ENCODE peak calls at places on chromosomes 7 and 10, in six cellular contexts. K is fibroblast of lung, N is HL-60, M is left ventricle myocardium inferior, X is GM06990, F is HFF-Myc. G is an unnamed sample.

GRCh38 chr7:148483515-148483914 is 107.1 kb upstream of the C7orf33 start:
- DNase-seq in K (no peak), N (no peak), M (no peak), X (no peak), F (no peak), G (no peak)

GRCh38 chr10:104548090-104548489 is 93.0 kb upstream of the SORCS3 start:
- DNase-seq in K (peak; percentile 12), N (no peak), M (no peak), X (no peak), F (no peak), G (no peak)

GRCh38 chr10:79081353-79082034 is 12.7 kb downstream of the ZMIZ1 start:
- DNase-seq in K (peak; percentile 85), N (peak; percentile 74), M (peak; percentile 55), X (no peak), F (peak; percentile 73), G (no peak)

GRCh38 chr10:34655286-34656170 is 159.6 kb downstream of the PARD3 start:
- DNase-seq in K (peak; percentile 81), N (peak; percentile 24), M (no peak), X (no peak), F (peak; percentile 77), G (peak; percentile 15)

GRCh38 chr10:103833731-103834365 is 21.5 kb downstream of the SH3PXD2A start:
- DNase-seq in K (peak; percentile 50), N (peak; percentile 38), M (peak; percentile 67), X (no peak), F (no peak), G (no peak)

GRCh38 chr7:66627876-66628360 is 763 bp upstream of the KCTD7 start:
- DNase-seq in K (no peak), N (peak; percentile 29), M (no peak), X (no peak), F (no peak), G (no peak)

GRCh38 chr10:71218833-71219120 is 6.4 kb downstream of the UNC5B start:
- DNase-seq in K (no peak), N (no peak), M (no peak), X (no peak), F (no peak), G (no peak)

GRCh38 chr10:80945267-80945880 is 407.7 kb downstream of the SH2D4B start:
- DNase-seq in K (no peak), N (peak; percentile 21), M (no peak), X (no peak), F (no peak), G (no peak)

GRCh38 chr7:44081266-44081748 is 1.0 kb downstream of the POLM start:
- DNase-seq in K (no peak), N (peak; percentile 35), M (peak; percentile 17), X (peak; percentile 68), F (no peak), G (no peak)

GRCh38 chr7:91826377-91826776 is 54.1 kb downstream of the MTERF1 start:
- DNase-seq in K (no peak), N (no peak), M (no peak), X (no peak), F (no peak), G (no peak)

GRCh38 chr7:105675873-105676484 is 94.7 kb upstream of the EFCAB10 start:
- DNase-seq in K (no peak), N (peak; percentile 84), M (peak; percentile 67), X (no peak), F (no peak), G (no peak)

GRCh38 chr7:29854257-29854938 is 48.1 kb downstream of the WIPF3 start:
- DNase-seq in K (peak; percentile 31), N (no peak), M (no peak), X (no peak), F (no peak), G (no peak)

GRCh38 chr7:116630932-116631449 is 41.0 kb upstream of the MET start:
- DNase-seq in K (peak; percentile 77), N (no peak), M (peak; percentile 43), X (peak; percentile 9), F (peak; percentile 20), G (peak; percentile 18)

GRCh38 chr7:126578338-126578737 is 674.4 kb downstream of the GRM8 start:
- DNase-seq in K (no peak), N (no peak), M (no peak), X (no peak), F (no peak), G (no peak)

GRCh38 chr7:44208085-44208484 is 7.3 kb downstream of the YKT6 start:
- DNase-seq in K (no peak), N (no peak), M (no peak), X (no peak), F (no peak), G (no peak)

GRCh38 chr7:53218730-53219504 is 183.5 kb downstream of the POM121L12 start:
- DNase-seq in K (no peak), N (no peak), M (peak; percentile 22), X (no peak), F (no peak), G (no peak)

GRCh38 chr7:41097501-41097900 is 605.4 kb downstream of the INHBA start:
- DNase-seq in K (peak; percentile 79), N (no peak), M (no peak), X (no peak), F (no peak), G (no peak)

GRCh38 chr7:27144799-27145166 is 1.3 kb upstream of the HOXA5 start:
- DNase-seq in K (no peak), N (no peak), M (no peak), X (no peak), F (no peak), G (no peak)

GRCh38 chr10:113329121-113329596 is 223.7 kb upstream of the HABP2 start:
- DNase-seq in K (peak; percentile 30), N (no peak), M (no peak), X (no peak), F (no peak), G (no peak)

GRCh38 chr7:79199266-79199665 is 254.2 kb downstream of the MAGI2 start:
- DNase-seq in K (peak; percentile 49), N (no peak), M (no peak), X (no peak), F (no peak), G (no peak)

GRCh38 chr10:57049096-57049495 is 688.0 kb upstream of the ZWINT start:
- DNase-seq in K (no peak), N (no peak), M (no peak), X (no peak), F (no peak), G (no peak)

GRCh38 chr10:9289811-9290210 is 1235.3 kb downstream of the GATA3 start:
- DNase-seq in K (peak; percentile 38), N (no peak), M (no peak), X (no peak), F (no peak), G (no peak)

GRCh38 chr7:39741942-39742623 is 118.7 kb downstream of the RALA start:
- DNase-seq in K (peak; percentile 58), N (peak; percentile 62), M (peak; percentile 47), X (no peak), F (no peak), G (no peak)

GRCh38 chr7:2517004-2517403 is 2.6 kb upstream of the LFNG start:
- DNase-seq in K (peak; percentile 64), N (no peak), M (no peak), X (no peak), F (peak; percentile 68), G (no peak)

GRCh38 chr7:28362812-28363211 is 49.5 kb upstream of the CREB5 start:
- DNase-seq in K (no peak), N (no peak), M (no peak), X (no peak), F (no peak), G (no peak)

GRCh38 chr7:101085000-101085948 is at the start of gene TRIM56:
- DNase-seq in K (peak; percentile 78), N (peak; percentile 85), M (peak; percentile 89), X (peak; percentile 88), F (no peak), G (peak; percentile 64)

GRCh38 chr7:157550300-157551275 is 213.8 kb downstream of the DNAJB6 start:
- DNase-seq in K (no peak), N (peak; percentile 26), M (no peak), X (no peak), F (no peak), G (no peak)

GRCh38 chr7:372546-372938 is 82.6 kb downstream of the FOXL3 start:
- DNase-seq in K (no peak), N (no peak), M (peak; percentile 5), X (no peak), F (no peak), G (no peak)

GRCh38 chr10:43197834-43198681 is 59.8 kb downstream of the CSGALNACT2 start:
- DNase-seq in K (no peak), N (peak; percentile 28), M (no peak), X (no peak), F (no peak), G (no peak)
- TF ChIP-seq CTCF in K (peak; percentile 17), N (peak; percentile 31), M (no peak), X (peak; percentile 58), F (peak; percentile 61), G (peak; percentile 68)

DNA sequence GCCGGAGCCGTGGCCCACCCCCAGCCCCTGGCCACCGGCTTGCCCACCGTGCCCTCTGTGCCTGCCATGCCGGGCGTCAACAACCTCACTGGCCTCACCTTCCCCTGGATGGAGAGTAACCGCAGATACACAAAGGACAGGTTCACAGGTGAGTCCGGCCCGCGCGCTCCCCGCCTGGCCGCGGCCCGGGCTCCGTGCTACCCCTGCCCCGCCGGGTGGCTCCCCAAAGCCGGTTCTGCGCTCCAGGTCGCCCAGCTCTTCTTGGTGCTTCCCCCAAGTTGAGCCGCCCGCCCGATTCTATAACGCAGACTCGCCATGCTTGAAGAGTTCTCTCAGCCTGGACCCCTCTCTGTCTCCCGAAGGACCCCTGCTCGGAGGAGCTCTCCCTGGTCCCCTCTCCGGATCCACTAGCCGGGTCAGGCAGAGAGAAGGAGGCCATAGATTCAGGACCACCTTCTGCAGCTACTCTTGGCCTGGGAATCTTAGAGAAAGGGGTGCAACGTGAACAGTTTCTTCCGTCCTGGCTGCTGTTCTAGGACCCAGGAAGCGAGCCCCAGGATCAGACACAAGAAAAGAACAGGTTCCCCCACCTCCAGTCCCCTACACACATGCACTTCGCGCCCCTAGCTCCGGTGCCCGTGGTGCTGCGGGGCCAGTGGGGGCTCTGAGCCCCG is 999 bp downstream of the TLX1 start:
- DNase-seq in K (no peak), N (no peak), M (no peak), X (no peak), F (no peak), G (no peak)
- H3K4me3 ChIP-seq in K (no peak overlapping the region), N (no peak overlapping the region), M (peak overlapping the region; percentile 61), X (no peak overlapping the region), F (no peak overlapping the region), G (no peak overlapping the region)

GRCh38 chr10:72370201-72370722 is 15.5 kb upstream of the DNAJB12 start:
- DNase-seq in K (no peak), N (no peak), M (no peak), X (no peak), F (no peak), G (no peak)

GRCh38 chr10:72379776-72380175 is 25.1 kb upstream of the DNAJB12 start:
- DNase-seq in K (no peak), N (no peak), M (no peak), X (no peak), F (no peak), G (no peak)

GRCh38 chr10:72375173-72375572 is 20.5 kb upstream of the DNAJB12 start:
- DNase-seq in K (no peak), N (no peak), M (no peak), X (no peak), F (no peak), G (no peak)

GRCh38 chr10:72379062-72379461 is 24.3 kb upstream of the DNAJB12 start:
- DNase-seq in K (no peak), N (no peak), M (no peak), X (no peak), F (no peak), G (no peak)

GRCh38 chr10:72375585-72375984 is 20.9 kb upstream of the DNAJB12 start:
- DNase-seq in K (peak; percentile 14), N (peak; percentile 49), M (no peak), X (no peak), F (no peak), G (no peak)
- TF ChIP-seq CTCF in K (no peak), N (no peak), M (peak; percentile 10), X (no peak), F (peak; percentile 24), G (peak; percentile 20)

GRCh38 chr7:155725073-155725346 is 80.5 kb downstream of the RBM33 start:
- DNase-seq in K (no peak), N (no peak), M (no peak), X (no peak), F (no peak), G (no peak)
- H3K4me3 ChIP-seq in K (no peak overlapping the region), N (no peak overlapping the region), M (no peak overlapping the region), X (peak overlapping the region; percentile 15), F (no peak overlapping the region), G (no peak overlapping the region)

G was measured in GM12864.